ENCODE peak calls at places on chromosomes 7 and 10, in six cellular contexts. O, G, D, P, B and L are unnamed samples.

GRCh38 chr7:11239311-11239710 is 265.6 kb downstream of the PHF14 start:
- DNase-seq in O (no peak), G (no peak), D (no peak), P (no peak), B (no peak), L (no peak)

GRCh38 chr7:42611529-42611928 is 300.3 kb downstream of the C7orf25 start:
- DNase-seq in O (no peak), G (no peak), D (no peak), P (no peak), B (no peak), L (no peak)

GRCh38 chr7:24038993-24039392 is 245.0 kb upstream of the NPY start:
- DNase-seq in O (no peak), G (no peak), D (no peak), P (no peak), B (no peak), L (no peak)

GRCh38 chr7:35988818-35989217 is 164.2 kb upstream of the EEPD1 start:
- DNase-seq in O (no peak), G (no peak), D (no peak), P (peak; percentile 57), B (no peak), L (no peak)

GRCh38 chr7:154859747-154860620 is 142.9 kb downstream of the PAXIP1 start:
- DNase-seq in O (no peak), G (no peak), D (no peak), P (no peak), B (no peak), L (no peak)

GRCh38 chr7:49513939-49514338 is 259.5 kb upstream of the VWC2 start:
- DNase-seq in O (no peak), G (no peak), D (no peak), P (no peak), B (no peak), L (no peak)

GRCh38 chr10:86041116-86041515 is 325.5 kb downstream of the GRID1 start:
- DNase-seq in O (no peak), G (no peak), D (no peak), P (no peak), B (no peak), L (no peak)

GRCh38 chr7:142478479-142479220 is 220.8 kb upstream of the PRSS58 start:
- DNase-seq in O (peak; percentile 61), G (peak; percentile 44), D (peak; percentile 51), P (peak; percentile 49), B (no peak), L (no peak)

GRCh38 chr10:67476201-67476600 is 219.8 kb downstream of the CTNNA3 start:
- DNase-seq in O (no peak), G (no peak), D (no peak), P (no peak), B (no peak), L (no peak)

GRCh38 chr7:36670585-36671431 is 53.5 kb downstream of the AOAH start:
- DNase-seq in O (peak; percentile 64), G (peak; percentile 37), D (peak; percentile 41), P (peak; percentile 28), B (no peak), L (peak; percentile 65)

GRCh38 chr7:148987010-148987750 is 41.1 kb downstream of the PDIA4 start:
- DNase-seq in O (peak; percentile 94), G (peak; percentile 81), D (peak; percentile 84), P (peak; percentile 76), B (peak; percentile 68), L (peak; percentile 66)

GRCh38 chr10:97169911-97170693 is 15.7 kb downstream of the SLIT1 start:
- DNase-seq in O (peak; percentile 7), G (no peak), D (no peak), P (no peak), B (no peak), L (no peak)

GRCh38 chr10:7551891-7552731 is 114.7 kb downstream of the ITIH5 start:
- DNase-seq in O (no peak), G (no peak), D (no peak), P (no peak), B (no peak), L (no peak)

GRCh38 chr10:114077815-114078219 is 34.2 kb downstream of the ADRB1 start:
- DNase-seq in O (peak; percentile 9), G (no peak), D (no peak), P (no peak), B (no peak), L (no peak)
- TF ChIP-seq CTCF in O (no peak), G (peak; percentile 8), D (no peak), P (no peak), B (no peak), L (no peak)

DNA sequence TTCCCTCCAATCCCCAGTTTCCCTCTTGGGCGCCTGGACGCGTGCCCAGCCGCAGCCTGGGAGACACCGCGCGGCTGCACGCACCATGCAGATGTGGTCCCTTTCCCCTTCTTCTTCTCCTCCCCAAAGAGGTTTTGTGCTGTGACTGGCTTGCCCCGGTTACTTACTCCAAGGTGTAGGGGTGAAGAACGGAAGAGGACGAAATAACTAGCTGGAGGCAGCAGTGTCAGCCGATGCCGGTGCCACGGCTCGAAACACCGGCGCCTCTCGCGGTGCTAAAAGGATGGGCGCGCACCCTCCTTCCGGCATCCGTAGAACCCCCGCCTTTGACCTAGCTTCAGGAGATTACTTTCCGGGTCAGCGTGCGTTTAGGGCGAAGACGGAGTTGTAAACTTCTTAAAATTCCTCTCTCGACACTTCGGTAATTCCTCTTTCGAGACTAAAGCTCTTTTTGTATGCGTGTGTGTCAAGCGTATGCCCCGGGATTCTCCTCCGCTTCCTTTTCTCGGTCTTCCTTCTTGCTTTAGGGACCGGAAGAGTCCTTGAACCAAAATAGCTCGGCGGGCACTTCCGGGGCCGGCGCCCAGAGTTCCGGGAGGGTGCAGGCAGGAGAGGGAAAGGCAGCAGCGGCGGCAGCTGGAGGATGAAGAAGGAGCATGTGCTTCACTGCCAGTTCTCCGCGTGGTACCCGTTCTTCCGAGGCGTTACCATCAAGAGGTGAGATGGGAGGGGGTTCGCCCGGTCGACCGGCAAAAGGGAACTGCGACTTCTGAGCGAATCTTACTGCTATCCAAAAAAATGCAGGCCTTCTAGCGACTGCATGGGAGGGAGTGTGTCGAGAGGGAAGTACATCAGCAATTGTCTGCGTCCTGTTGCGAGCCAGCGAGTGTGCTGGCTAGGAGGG is at the start of the genes CDC123 and NUDT5:
- DNase-seq in O (peak; percentile 93), G (peak; percentile 90), D (peak; percentile 90), P (peak; percentile 85), B (peak; percentile 56), L (peak; percentile 75)
- TF ChIP-seq CTCF in O (no peak), G (no peak), D (no peak), P (no peak), B (peak; percentile 17), L (no peak)

DNA sequence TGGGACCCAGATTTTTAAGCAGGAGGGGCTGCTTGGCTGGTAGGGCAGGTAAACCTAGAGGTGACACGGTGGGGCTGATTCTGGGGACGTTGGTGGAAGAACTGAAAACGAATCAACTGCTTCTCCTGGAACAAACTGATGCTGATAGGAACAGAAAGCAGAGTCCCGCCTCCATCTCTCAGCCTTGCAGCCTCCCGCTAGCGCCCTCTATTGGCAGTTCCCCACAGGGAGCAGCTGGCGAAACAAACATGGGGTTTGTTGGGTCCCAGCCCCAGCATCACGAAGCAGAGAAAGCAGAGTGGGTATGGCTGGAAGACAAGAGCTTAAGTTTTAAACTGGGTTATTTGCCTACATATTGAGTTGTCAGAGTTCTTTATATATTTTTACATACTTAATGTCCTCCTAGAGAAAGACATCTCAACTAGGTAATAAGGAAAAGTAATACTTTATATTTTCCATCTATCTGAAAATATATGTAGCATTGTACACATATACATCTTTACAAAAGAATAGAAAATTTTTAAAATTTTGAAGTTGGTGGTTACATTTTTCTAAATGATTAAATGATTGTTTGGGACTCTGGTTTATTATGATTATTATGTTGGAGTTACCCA is 42.3 kb upstream of the FOXI2 start:
- DNase-seq in O (peak; percentile 70), G (no peak), D (no peak), P (no peak), B (peak; percentile 23), L (peak; percentile 66)
- TF ChIP-seq CTCF in O (peak; percentile 32), G (peak; percentile 52), D (no peak), P (no peak), B (peak; percentile 57), L (peak; percentile 63)

GRCh38 chr10:32163076-32163773 is 107.0 kb upstream of the KIF5B start:
- DNase-seq in O (no peak), G (no peak), D (peak; percentile 48), P (no peak), B (no peak), L (no peak)
- TF ChIP-seq CTCF in O (no peak), G (no peak), D (no peak), P (no peak), B (no peak), L (no peak)

GRCh38 chr10:75021851-75022250 is 89.6 kb upstream of the SAMD8 start:
- DNase-seq in O (no peak), G (no peak), D (no peak), P (no peak), B (peak; percentile 31), L (no peak)

GRCh38 chr10:75019360-75019759 is 92.1 kb upstream of the SAMD8 start:
- DNase-seq in O (peak; percentile 35), G (no peak), D (peak; percentile 33), P (no peak), B (no peak), L (no peak)

GRCh38 chr10:75018873-75019272 is 92.6 kb upstream of the SAMD8 start:
- DNase-seq in O (no peak), G (no peak), D (no peak), P (no peak), B (no peak), L (no peak)

GRCh38 chr10:75018233-75018632 is 93.2 kb upstream of the SAMD8 start:
- DNase-seq in O (no peak), G (no peak), D (no peak), P (no peak), B (no peak), L (no peak)

GRCh38 chr10:75020168-75020567 is 91.3 kb upstream of the SAMD8 start:
- DNase-seq in O (no peak), G (no peak), D (no peak), P (no peak), B (no peak), L (no peak)
- TF ChIP-seq CTCF in O (no peak), G (no peak), D (no peak), P (no peak), B (no peak), L (no peak)

DNA sequence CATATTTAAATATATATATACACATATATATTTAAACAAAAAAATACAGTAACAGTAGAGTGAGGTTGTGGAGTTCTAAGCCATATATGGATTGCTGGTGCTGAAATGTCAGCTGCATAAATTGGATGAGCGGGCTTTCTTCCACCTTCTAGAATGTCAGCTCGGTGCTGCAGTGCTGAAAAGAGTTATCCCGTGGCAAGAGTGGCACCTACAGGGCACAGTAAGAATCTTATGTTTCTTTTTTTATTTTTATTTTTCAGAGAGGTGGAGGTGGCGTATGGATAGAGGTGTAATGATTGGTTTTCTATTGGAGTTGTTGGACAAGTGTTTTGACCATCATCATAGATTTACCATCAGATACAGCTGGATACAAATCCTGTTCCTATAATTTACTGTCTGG is 86.2 kb upstream of the DYNC1I1 start:
- DNase-seq in O (peak; percentile 81), G (peak; percentile 47), D (peak; percentile 38), P (peak; percentile 40), B (no peak), L (peak; percentile 9)
- TF ChIP-seq CTCF in O (peak; percentile 89), G (peak; percentile 58), D (peak; percentile 56), P (peak; percentile 53), B (peak; percentile 65), L (peak; percentile 68)

GRCh38 chr10:131858583-131859340 is 42.0 kb upstream of the PPP2R2D start:
- DNase-seq in O (no peak), G (no peak), D (no peak), P (peak; percentile 12), B (no peak), L (no peak)
- TF ChIP-seq CTCF in O (no peak), G (no peak), D (no peak), P (no peak), B (no peak), L (no peak)